ENCODE peak calls at places on chromosomes 11 and 22, in five cellular contexts. R is H1, F is K562, Y is A549, W is HepG2. I is an unnamed sample.

GRCh38 chr11:206516-207212 is 535 bp downstream of the BET1L start:
- DNase-seq in R (peak), F (peak), Y (peak), W (no peak), I (no peak)

GRCh38 chr11:70467196-70468085 is 69.1 kb downstream of the CTTN start:
- DNase-seq in R (peak), F (peak), Y (peak), W (peak), I (peak)

GRCh38 chr22:39994046-39994565 is 648 bp upstream of the FAM83F start:
- DNase-seq in R (no peak), F (peak), Y (no peak), W (no peak), I (no peak)

GRCh38 chr11:64745219-64745522 is 1.2 kb upstream of the RASGRP2 start:
- DNase-seq in R (peak), F (no peak), Y (no peak), W (no peak), I (no peak)

GRCh38 chr11:64226507-64227051 is 505 bp downstream of the NUDT22 start:
- DNase-seq in R (no peak), F (peak), Y (no peak), W (peak), I (no peak)

GRCh38 chr22:29964777-29965176 is 81.8 kb downstream of the MTMR3 start:
- DNase-seq in R (no peak), F (no peak), Y (no peak), W (no peak), I (no peak)

GRCh38 chr11:45846174-45846675 is 1.1 kb upstream of the CRY2 start:
- DNase-seq in R (no peak), F (no peak), Y (no peak), W (no peak), I (no peak)

GRCh38 chr11:58276151-58276550 is 8.1 kb upstream of the OR10W1 start:
- DNase-seq in R (no peak), F (no peak), Y (no peak), W (no peak), I (no peak)

GRCh38 chr11:31408205-31408604 is 38.5 kb downstream of the DNAJC24 start:
- DNase-seq in R (no peak), F (no peak), Y (no peak), W (no peak), I (no peak)

GRCh38 chr11:22539851-22540376 is 85.7 kb downstream of the FANCF start:
- DNase-seq in R (no peak), F (no peak), Y (no peak), W (peak), I (no peak)

GRCh38 chr11:118608268-118609214 is 1.1 kb downstream of the PHLDB1 start:
- DNase-seq in R (peak), F (peak), Y (no peak), W (no peak), I (no peak)

GRCh38 chr22:37525073-37525745 is 6.0 kb upstream of the CARD10 start:
- DNase-seq in R (no peak), F (no peak), Y (peak), W (no peak), I (no peak)

GRCh38 chr11:121236115-121237001 is 56.2 kb upstream of the SC5D start:
- DNase-seq in R (no peak), F (no peak), Y (no peak), W (no peak), I (peak)

GRCh38 chr11:64650923-64651523 is 60.0 kb downstream of the SLC22A12 start:
- DNase-seq in R (peak), F (peak), Y (peak), W (no peak), I (no peak)

GRCh38 chr22:46617250-46618103 is 2.7 kb upstream of the GRAMD4 start:
- DNase-seq in R (no peak), F (no peak), Y (no peak), W (no peak), I (no peak)

GRCh38 chr22:30537083-30537731 is 9.3 kb downstream of the SEC14L6 start:
- DNase-seq in R (no peak), F (no peak), Y (no peak), W (no peak), I (no peak)

GRCh38 chr22:47164514-47165337 is 402.3 kb downstream of the TBC1D22A start:
- DNase-seq in R (no peak), F (no peak), Y (no peak), W (peak), I (no peak)

DNA sequence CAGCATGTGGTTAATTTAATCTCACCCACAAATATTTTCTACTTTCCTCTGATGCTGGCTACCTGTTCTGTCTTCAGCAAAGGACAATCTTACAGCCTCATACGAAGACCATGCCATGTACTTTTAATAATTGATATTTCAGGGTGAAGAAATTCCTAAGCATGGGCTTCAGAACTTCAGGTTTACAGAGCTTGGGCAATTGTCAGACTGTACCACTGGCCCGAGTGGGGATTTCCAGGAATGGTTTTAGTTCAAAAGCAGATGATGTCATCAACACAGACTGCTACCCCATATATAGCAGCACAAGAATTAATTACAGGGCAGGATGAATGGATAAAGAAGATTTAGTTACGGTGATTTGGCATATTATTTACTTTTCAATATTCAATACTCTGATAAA is 171.8 kb downstream of the ETS1 start:
- DNase-seq in R (no peak), F (no peak), Y (no peak), W (no peak), I (peak)
- TF ChIP-seq KDM1A in R (no peak), F (no peak), Y (no peak), W (no peak), I (no peak)

DNA sequence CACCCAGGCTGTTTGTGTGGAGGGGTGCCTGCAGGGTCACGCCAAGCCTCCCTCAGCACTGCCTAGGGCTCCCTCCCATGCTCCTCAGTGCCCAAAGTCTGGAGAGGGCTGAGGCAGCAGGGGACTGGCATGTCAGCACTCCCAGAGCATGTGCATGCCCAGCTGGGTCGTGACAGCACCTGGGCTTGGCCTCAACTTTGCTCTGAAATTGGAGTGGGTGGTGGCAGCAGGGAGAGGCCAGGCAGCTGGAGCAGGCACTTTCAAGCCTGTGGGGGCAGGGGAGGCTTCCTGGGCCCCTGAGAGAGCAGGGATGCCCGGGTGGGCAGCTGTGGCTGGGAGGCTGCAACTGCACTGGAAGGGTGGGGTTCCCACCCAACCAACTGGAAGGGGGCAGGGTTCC is 35.6 kb upstream of the DDX10 start:
- DNase-seq in R (no peak), F (no peak), Y (no peak), W (no peak), I (no peak)
- TF ChIP-seq KDM1A in R (no peak), F (no peak), Y (no peak), W (no peak), I (no peak)

DNA sequence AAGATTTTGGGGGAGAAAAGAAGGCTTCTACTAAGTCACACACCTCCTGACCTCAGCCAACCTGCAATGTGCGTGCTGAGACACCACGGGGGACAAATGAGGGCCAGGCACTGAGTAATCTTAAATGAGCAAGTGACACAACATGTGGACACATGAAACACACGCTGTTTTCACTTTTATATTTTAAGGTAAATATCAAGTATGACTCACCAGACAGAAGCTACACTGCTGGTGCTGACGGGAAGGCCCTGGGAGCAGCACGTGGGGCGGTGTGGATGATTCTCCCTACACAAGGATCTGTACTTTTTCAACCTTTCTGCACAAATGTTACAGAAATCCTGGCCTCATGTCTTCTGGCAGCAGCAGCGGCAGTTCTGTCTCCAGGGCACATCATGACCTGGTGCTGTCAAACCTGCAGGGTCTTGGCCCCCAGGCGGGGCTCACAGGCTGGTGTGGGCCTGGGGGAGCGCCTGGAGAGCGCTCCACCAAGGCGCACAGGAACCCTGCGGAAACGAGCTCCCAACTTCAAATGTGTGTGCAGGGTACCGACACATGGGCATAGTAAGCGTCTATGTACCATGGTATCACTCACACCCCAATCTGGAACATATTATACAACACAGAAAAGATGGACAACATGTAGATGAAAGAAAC is 61.7 kb downstream of the DGCR2 start:
- DNase-seq in R (no peak), F (no peak), Y (no peak), W (no peak), I (no peak)
- TF ChIP-seq KDM1A in R (no peak), F (no peak), Y (no peak), W (no peak), I (no peak)

DNA sequence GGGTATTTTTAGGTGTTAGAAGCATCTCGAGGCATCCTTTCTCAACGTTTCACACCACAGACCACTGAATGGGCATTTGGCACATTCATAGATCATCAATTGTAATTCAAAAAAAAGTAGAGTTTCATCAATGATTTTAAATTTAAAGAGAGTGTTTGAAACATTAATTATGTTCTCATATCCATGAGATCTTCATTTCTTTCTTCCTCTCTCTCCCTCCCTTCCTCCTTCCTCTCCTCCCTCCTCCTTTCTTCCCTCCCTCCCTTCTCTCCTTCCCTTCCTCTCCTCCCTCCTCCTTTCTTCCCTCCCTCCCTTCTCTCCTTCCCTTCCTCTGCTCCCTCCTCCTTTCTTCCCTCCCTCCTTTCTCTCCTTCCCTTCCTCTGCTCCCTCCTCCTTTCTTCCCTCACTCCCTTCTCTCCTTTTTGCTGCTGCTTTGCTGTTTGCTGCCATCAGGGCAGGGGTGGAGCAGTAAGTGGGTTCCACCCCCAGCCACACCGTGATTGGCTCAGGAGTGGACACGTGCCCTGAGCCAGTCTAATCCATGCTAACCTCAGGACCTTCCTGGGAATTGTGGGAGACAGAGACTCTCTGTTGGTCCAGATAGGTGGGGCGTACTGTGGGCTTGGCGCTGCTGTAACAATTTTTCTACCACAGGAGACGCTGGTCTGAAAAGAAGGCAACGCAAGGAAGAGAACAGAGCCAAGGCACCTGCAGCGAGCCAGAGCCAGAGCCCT is 33.8 kb upstream of the APOBEC3A start:
- DNase-seq in R (no peak), F (peak), Y (peak), W (peak), I (no peak)
- TF ChIP-seq KDM1A in R (no peak), F (no peak), Y (no peak), W (no peak), I (no peak)

DNA sequence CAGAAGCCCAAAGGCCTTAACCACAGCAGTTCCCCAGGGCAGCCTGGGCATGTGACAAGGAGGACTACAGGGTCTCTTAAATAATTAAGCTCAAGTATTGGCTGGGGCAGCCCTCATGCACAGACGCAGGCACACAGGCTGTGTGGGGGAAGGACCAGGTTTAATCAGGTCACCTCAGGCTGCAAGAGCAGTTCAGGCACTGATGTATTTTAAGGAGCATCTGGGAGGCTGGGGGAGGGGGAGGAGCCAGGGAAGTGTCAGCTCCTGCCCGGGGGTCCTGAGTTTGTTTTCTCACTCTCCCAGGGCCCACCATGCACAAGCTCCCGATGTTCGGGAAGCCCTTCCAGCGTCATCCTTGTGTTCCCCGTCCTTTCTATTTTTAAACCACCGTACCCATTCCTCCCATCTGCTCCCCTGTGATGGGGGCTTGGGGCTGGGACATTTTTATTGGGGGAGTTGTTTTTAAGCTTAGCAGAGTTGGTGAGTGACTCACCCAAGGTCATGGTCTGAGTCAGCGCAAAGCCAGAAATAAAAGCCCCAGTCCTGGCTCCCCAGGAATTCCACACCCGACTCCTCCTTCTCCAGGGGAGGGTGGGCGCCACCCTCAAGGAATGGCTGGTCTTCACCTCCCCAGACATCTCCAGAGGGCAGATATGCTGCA is 2.4 kb downstream of the CSDC2 start:
- DNase-seq in R (no peak), F (peak), Y (peak), W (peak), I (no peak)
- TF ChIP-seq KDM1A in R (no peak), F (peak), Y (no peak), W (no peak), I (no peak)